ENCODE peak calls at places on chromosomes 13 and 19, in five cellular contexts. Q is neuronal stem cell, G is H1, U is H9, F is IMR-90. D is an unnamed sample.

GRCh38 chr19:11092181-11092538 is 2.9 kb downstream of the LDLR start:
- DNase-seq in U (no peak), G (no peak), Q (no peak), F (peak), D (no peak)

GRCh38 chr13:107770541-107770940 is 444.8 kb downstream of the LIG4 start:
- DNase-seq in F (no peak), U (no peak), Q (peak), G (no peak), D (no peak)

GRCh38 chr19:38527466-38528136 is 90.2 kb downstream of the MAP4K1 start:
- DNase-seq in U (peak), Q (no peak), G (peak), F (no peak), D (peak)

GRCh38 chr13:50400930-50401553 is 385.8 kb downstream of the KCNRG start:
- DNase-seq in G (no peak), F (peak), U (no peak), Q (no peak), D (no peak)

GRCh38 chr13:33075996-33076395 is 59.8 kb downstream of the KL start:
- DNase-seq in G (no peak), Q (no peak), U (no peak), F (no peak), D (no peak)

GRCh38 chr19:12733369-12733896 is 1.1 kb downstream of the TRIR start:
- DNase-seq in G (no peak), U (no peak), Q (peak), F (peak), D (peak)

GRCh38 chr13:49791753-49792549 is 531 bp downstream of the KPNA3 start:
- DNase-seq in U (peak), Q (peak), F (peak), G (peak), D (peak)

GRCh38 chr19:11179716-11180297 is 17.5 kb downstream of the KANK2 start:
- DNase-seq in Q (no peak), U (no peak), G (no peak), F (no peak), D (no peak)

GRCh38 chr13:100175078-100175802 is 86.3 kb downstream of the PCCA start:
- DNase-seq in Q (no peak), G (no peak), F (no peak), U (no peak), D (no peak)

GRCh38 chr13:27036236-27036981 is 135.2 kb downstream of the USP12 start:
- DNase-seq in F (no peak), G (no peak), U (peak), Q (no peak), D (peak)

GRCh38 chr13:44437356-44438233 is 64.0 kb downstream of the SERP2 start:
- DNase-seq in G (no peak), Q (peak), U (no peak), F (peak), D (peak)

DNA sequence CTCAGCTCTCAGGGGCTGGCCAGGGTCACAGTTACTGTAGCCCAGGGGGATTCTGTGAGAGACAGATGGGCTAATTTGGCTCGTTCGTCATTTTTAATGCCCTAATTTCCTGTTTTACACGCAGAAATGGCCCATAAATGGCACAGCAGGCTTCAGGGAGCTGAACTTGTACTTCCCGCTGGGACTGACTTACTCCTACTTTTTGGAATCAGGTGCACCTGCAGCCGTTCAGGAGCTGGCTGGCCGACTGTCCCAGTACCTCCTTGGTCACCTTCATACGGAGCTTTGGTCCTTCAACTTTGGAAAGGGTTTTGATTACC is 62.4 kb upstream of the URI1 start:
- DNase-seq in Q (no peak), G (no peak), U (no peak), F (no peak), D (no peak)
- H3K4me2 ChIP-seq in Q (no peak), G (no peak), U (no peak), F (no peak), D (no peak)

GRCh38 chr19:1266818-1267440 is 2.2 kb upstream of the CIRBP start:
- DNase-seq in Q (no peak), G (peak), U (peak), F (no peak), D (peak)

GRCh38 chr19:1267441-1268391 is 1.4 kb upstream of the CIRBP start:
- DNase-seq in G (no peak), Q (no peak), F (peak), U (no peak), D (no peak)

GRCh38 chr19:1265611-1266115 is 3.5 kb upstream of the CIRBP start:
- DNase-seq in U (no peak), Q (no peak), G (no peak), F (peak), D (peak)

GRCh38 chr19:1264801-1265610 is 4.1 kb upstream of the CIRBP start:
- DNase-seq in Q (no peak), G (peak), U (peak), F (peak), D (peak)

DNA sequence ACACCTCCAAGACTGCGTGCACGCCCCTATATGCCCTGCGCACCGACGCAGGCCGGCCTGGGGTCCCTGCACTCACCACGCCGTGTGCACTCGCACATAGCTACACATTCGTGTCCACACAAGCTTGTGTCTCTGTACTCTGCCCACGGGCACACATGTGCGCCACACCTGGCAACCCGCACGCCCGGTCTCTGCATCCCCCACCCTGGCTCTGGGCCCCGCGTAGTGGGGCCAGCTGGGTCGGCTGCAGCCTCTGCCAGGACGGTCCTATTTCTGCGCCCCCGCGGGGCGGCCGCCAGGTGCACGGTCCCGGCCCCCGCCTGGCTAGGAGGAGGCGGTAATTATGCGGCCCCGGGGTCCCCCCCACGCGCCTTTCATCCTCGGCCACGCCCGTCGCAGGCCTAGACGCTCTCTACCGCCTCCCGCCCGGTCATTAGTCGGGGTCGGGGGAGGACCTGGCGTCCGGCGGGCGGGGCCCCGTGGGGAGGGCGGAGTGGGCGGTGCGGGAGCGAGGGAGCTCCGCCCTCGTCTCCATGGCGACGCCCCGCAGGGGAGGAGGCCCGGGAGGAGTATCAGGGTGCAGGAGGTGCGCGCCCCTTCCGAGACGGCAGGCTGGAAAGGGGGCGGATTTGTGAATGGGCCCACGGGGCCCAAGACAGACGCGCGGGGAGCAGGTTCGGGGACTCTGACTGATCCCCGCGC is 2.9 kb upstream of the CIRBP start:
- DNase-seq in F (peak), G (peak), Q (peak), U (peak), D (peak)
- H2BK5ac ChIP-seq in F (peak), G (peak), Q (peak), U (no peak), D (no peak)

GRCh38 chr19:14974488-14974887 is 5.2 kb downstream of the SLC1A6 start:
- DNase-seq in F (no peak), G (no peak), Q (no peak), U (no peak), D (no peak)

GRCh38 chr19:14977128-14977527 is 2.5 kb downstream of the SLC1A6 start:
- DNase-seq in F (no peak), Q (no peak), U (no peak), G (no peak), D (no peak)

GRCh38 chr19:14978377-14978776 is 1.3 kb downstream of the SLC1A6 start:
- DNase-seq in Q (no peak), G (no peak), U (no peak), F (no peak), D (no peak)

GRCh38 chr19:14979136-14979497 is 547 bp downstream of the SLC1A6 start:
- DNase-seq in F (no peak), U (peak), G (no peak), Q (peak), D (peak)

DNA sequence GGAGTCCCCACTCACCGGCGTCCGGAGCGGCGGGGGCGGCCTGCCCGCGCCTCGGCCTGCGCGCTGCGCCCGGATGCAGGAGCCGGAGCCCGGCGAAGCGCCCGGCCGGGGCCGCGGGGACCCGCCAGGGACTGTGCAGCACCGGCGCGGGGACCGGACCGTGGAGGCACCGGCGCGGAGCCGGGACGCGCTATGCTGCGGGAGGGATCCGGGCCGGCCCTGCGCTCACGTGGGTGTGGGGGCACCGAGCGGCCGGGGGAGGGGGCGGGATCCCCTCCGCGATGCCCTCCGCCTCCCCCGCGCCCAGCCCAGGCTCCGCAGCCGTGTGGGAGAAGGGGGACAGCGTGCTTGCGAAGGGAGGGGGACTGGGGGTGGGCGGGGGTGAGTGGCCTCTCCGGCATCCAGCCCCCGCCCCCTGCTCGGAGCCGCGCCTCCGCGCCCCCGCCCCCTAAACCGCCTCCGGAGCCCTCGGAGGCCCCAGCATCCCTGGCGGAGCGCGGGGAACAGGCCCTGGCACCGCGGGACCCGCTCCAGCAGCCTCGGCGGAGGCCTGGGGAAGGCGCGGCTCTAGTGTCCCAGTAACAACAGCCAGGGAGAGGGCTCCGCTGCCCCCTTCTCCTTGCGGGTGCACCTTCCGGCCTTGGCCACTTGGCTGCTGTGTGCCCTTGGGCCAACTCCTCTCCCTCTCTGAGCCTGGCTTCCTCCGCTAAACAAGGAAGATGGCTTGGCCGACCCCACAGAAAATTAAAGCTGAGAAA is at the start of gene SLC1A6:
- DNase-seq in U (peak), G (peak), F (no peak), Q (peak), D (peak)
- H3K4me2 ChIP-seq in U (peak), G (peak), F (no peak), Q (peak), D (peak)

DNA sequence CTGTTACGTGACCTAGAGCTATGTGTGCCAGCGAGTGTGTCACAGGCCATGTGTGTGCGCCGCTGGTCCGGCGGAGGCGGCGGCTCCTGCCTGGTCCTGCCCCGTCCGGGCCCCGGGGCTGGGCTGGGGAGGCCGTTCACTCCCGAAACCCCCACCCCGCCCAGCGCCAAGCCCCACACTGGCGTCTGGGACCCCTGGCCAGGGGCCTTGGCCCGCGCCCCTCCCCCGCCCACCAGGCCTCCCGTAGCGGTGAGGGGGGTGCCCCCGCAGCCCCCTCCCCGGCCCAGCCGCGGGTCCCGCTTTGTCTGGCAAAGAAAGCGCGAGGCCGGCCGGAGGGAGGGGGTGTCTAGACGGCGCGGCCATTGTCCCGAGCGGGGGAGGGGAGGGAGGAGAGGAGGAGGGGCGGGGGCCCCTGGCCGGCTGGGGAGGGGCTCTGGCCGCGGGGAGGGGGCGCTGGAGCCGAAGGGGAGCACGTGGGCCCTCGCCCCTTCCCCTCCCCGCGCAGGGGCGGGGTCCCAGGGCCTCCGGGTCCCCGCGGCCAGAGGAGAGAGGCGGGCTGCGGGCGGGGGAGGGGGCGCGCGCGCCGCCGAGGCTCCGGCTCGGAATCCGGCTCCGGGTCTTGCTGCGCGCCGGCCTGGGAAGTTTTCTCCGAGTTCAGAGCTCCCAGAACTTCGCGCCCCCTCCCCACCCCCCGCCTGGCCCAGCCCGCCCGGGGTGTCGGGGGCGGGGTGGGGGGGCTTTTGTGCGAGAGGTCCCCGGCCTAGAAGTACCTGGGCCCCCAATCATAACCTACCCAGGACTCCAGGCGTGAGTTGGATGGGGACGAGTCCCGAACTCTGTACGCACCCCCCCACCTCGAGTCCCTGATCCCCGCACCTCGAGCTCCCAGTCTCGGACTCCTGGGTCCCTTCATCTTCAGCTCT is 882 bp downstream of the NOTCH3 start:
- DNase-seq in Q (peak), G (peak), U (peak), F (peak), D (peak)
- H2BK5ac ChIP-seq in Q (peak), G (peak), U (no peak), F (no peak), D (no peak)

DNA sequence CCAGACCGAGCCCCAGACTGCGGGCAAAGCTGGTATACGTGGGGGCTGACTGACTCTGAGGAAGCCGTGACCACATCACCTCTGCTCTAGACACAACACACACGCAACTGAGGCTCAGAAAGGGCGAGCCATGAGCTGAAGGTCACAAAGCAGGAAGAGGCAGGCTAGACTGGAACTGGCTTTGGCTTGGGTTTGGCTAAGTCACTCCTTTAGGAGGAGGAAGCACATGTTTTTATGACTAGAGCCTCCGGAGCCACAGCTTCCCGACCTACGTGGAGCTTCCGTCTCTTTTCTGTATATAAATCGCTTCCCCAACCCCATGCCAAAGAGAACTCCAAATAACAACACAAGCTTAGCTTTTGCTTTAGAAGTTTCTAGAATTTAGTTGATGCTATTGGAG is 48.0 kb downstream of the RFX2 start:
- DNase-seq in U (no peak), F (no peak), Q (no peak), G (no peak), D (no peak)
- H3K4me2 ChIP-seq in U (no peak), F (no peak), Q (no peak), G (no peak), D (no peak)

DNA sequence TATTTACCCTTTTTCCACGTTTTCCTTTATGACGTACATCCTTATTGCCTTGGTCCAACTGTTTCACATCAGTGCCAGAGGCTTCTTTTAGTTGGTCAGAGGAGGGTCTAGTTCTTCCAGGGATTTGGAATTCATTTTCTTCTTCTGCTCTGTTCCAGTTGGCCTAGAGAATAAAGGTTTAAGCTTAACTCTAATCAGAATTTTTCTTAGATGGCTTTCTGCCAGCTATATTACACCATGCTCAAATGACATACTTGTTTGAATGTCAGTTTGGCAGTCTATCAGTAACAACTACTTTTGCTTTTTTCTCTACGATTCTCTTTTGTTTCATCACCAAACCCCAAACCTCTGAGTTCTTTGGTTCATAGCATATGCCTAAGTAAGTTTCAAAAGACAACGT is 16.8 kb downstream of the SPART start:
- DNase-seq in U (no peak), F (peak), G (no peak), Q (no peak), D (no peak)
- H2BK5ac ChIP-seq in U (no peak), F (no peak), G (no peak), Q (no peak), D (no peak)

GRCh38 chr13:80584785-80585184 is 243.9 kb upstream of the SPRY2 start:
- DNase-seq in G (no peak), U (no peak), Q (no peak), F (no peak), D (no peak)

GRCh38 chr13:80586356-80586755 is 245.4 kb upstream of the SPRY2 start:
- DNase-seq in Q (no peak), G (no peak), F (no peak), U (no peak), D (no peak)

GRCh38 chr13:80585531-80585930 is 244.6 kb upstream of the SPRY2 start:
- DNase-seq in Q (no peak), F (no peak), U (no peak), G (no peak), D (no peak)

GRCh38 chr13:80584306-80584705 is 243.4 kb upstream of the SPRY2 start:
- DNase-seq in F (no peak), Q (no peak), G (no peak), U (no peak), D (no peak)
- H3K4me2 ChIP-seq in F (no peak), Q (no peak), G (no peak), U (peak), D (no peak)

GRCh38 chr19:18097217-18097992 is at the start of gene MAST3:
- DNase-seq in F (peak), G (peak), U (peak), Q (peak), D (peak)

GRCh38 chr19:18091217-18091608 is 4.5 kb upstream of the IL12RB1 start:
- DNase-seq in U (no peak), Q (no peak), F (no peak), G (no peak), D (no peak)

GRCh38 chr19:18090545-18091216 is 3.9 kb upstream of the IL12RB1 start:
- DNase-seq in G (no peak), F (peak), U (no peak), Q (no peak), D (no peak)

GRCh38 chr19:18096258-18096657 is 1.3 kb upstream of the MAST3 start:
- DNase-seq in F (no peak), Q (no peak), U (no peak), G (no peak), D (no peak)

DNA sequence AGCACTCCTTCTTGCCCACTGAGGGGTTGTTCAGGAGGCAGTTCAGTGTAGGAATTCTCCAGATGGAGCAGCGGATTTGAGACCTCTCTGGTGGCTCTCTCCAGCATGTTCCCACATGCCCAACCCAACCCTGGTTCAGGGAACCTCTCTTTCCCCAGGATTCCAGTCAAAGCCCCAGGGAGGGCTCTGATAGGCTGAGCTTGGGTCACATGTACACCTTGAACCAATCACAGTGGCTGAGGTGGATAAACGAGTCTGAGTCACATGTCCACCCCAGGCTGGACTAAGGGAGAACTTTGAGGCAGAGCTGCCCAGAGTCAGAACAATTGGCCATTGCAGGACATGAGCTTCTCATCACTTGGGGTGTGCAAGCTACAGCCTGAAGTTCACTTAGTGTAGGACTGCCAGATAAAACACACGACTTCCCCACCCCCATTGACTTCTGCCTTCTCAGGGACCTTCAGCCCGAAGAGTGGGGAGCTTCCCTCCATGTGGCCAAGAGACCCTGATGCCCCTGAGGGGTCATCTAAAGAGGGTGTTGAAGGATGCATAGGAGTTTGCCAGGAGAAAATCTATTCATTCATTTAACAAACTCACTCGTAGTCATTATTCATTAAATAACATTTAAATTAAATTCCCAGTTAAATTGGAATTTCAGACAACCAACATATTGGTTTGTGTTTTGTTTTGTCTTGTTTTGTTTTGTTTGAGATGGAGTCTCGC is 4.0 kb upstream of the MAST3 start:
- DNase-seq in U (peak), Q (no peak), F (peak), G (no peak), D (peak)
- H2BK5ac ChIP-seq in U (no peak), Q (no peak), F (no peak), G (peak), D (no peak)